ENCODE peak calls at places on chromosomes 11 and 22, in ten cellular contexts. W is AG04450; T is hippocampal formation; L is activated CD8-positive, alpha-beta memory T cell treated with anti-CD3 and anti-CD28 coated beads for 1 hour; K is NCI-H1105 treated with DMSO at 0.1 percent for 48 hours; D is HFF-Myc; C is iPS-NIHi11; M is EH; Q is fibroblast of lung; A is EL. Y is an unnamed sample.

GRCh38 chr22:19446603-19447387 is 716 bp downstream of the C22orf39 start:
- DNase-seq in W (no peak), T (no peak), L (no peak), K (no peak), D (no peak), C (peak), M (peak), Q (peak), A (peak), Y (no peak)

GRCh38 chr11:95228081-95228859 is 2.7 kb downstream of the SESN3 start:
- DNase-seq in W (no peak), T (no peak), L (no peak), K (no peak), D (no peak), C (no peak), M (no peak), Q (peak), A (no peak), Y (no peak)

GRCh38 chr11:66119348-66120133 is 49.5 kb downstream of the PACS1 start:
- DNase-seq in W (no peak), T (no peak), L (no peak), K (no peak), D (peak), C (no peak), M (peak), Q (peak), A (peak), Y (peak)

GRCh38 chr11:15471028-15471708 is 356.4 kb downstream of the INSC start:
- DNase-seq in W (no peak), T (no peak), L (no peak), K (peak), D (no peak), C (no peak), M (no peak), Q (no peak), A (no peak), Y (no peak)

GRCh38 chr22:30309981-30310672 is 16.6 kb downstream of the TBC1D10A start:
- DNase-seq in W (no peak), T (no peak), L (no peak), K (no peak), D (no peak), C (no peak), M (peak), Q (peak), A (no peak), Y (peak)

GRCh38 chr11:440065-441042 is 1.5 kb downstream of the ANO9 start:
- DNase-seq in W (no peak), T (no peak), L (no peak), K (no peak), D (no peak), C (peak), M (peak), Q (peak), A (no peak), Y (peak)

GRCh38 chr22:23784215-23784732 is 2.5 kb upstream of the SMARCB1 start:
- DNase-seq in W (no peak), T (no peak), L (no peak), K (no peak), D (no peak), C (no peak), M (peak), Q (no peak), A (peak), Y (peak)

GRCh38 chr11:92920295-92920694 is 49.2 kb upstream of the MTNR1B start:
- DNase-seq in W (no peak), T (no peak), L (no peak), K (no peak), D (no peak), C (no peak), M (no peak), Q (no peak), A (no peak), Y (no peak)

GRCh38 chr11:92978226-92979111 is 9.0 kb downstream of the MTNR1B start:
- DNase-seq in W (no peak), T (peak), L (no peak), K (peak), D (no peak), C (no peak), M (peak), Q (peak), A (peak), Y (peak)

GRCh38 chr11:20226936-20227335 is 66.7 kb upstream of the DBX1 start:
- DNase-seq in W (no peak), T (no peak), L (no peak), K (no peak), D (peak), C (no peak), M (no peak), Q (peak), A (no peak), Y (no peak)

GRCh38 chr11:65355776-65356393 is 1.3 kb downstream of the TIGD3 start:
- DNase-seq in W (no peak), T (peak), L (no peak), K (no peak), D (no peak), C (peak), M (peak), Q (peak), A (peak), Y (no peak)

GRCh38 chr22:35313311-35314121 is 13.8 kb downstream of the TOM1 start:
- DNase-seq in W (peak), T (no peak), L (no peak), K (peak), D (no peak), C (no peak), M (peak), Q (peak), A (peak), Y (peak)

GRCh38 chr11:87422566-87422965 is 384.8 kb downstream of the TMEM135 start:
- DNase-seq in W (no peak), T (no peak), L (no peak), K (no peak), D (no peak), C (no peak), M (peak), Q (no peak), A (peak), Y (peak)

GRCh38 chr11:88631497-88631896 is 294.0 kb upstream of the CTSC start:
- DNase-seq in W (no peak), T (no peak), L (no peak), K (no peak), D (no peak), C (peak), M (no peak), Q (no peak), A (peak), Y (peak)

GRCh38 chr11:20161923-20162322 is 1.6 kb upstream of the DBX1 start:
- DNase-seq in W (no peak), T (no peak), L (no peak), K (no peak), D (no peak), C (no peak), M (no peak), Q (no peak), A (no peak), Y (peak)

GRCh38 chr11:80841716-80842115 is 1400.9 kb upstream of the TENM4 start:
- DNase-seq in W (no peak), T (no peak), L (no peak), K (no peak), D (no peak), C (no peak), M (no peak), Q (peak), A (no peak), Y (no peak)

GRCh38 chr22:33513388-33514336 is 406.6 kb downstream of the LARGE1 start:
- DNase-seq in W (no peak), T (no peak), L (no peak), K (no peak), D (no peak), C (no peak), M (peak), Q (peak), A (no peak), Y (no peak)

GRCh38 chr11:92811341-92811740 is 158.1 kb upstream of the MTNR1B start:
- DNase-seq in W (no peak), T (no peak), L (no peak), K (no peak), D (no peak), C (no peak), M (no peak), Q (no peak), A (no peak), Y (no peak)

GRCh38 chr11:44775366-44776356 is 48.9 kb downstream of the TSPAN18 start:
- DNase-seq in W (no peak), T (no peak), L (no peak), K (peak), D (no peak), C (peak), M (peak), Q (peak), A (peak), Y (peak)

GRCh38 chr11:72683782-72684200 is 9.6 kb upstream of the PDE2A start:
- DNase-seq in W (no peak), T (peak), L (no peak), K (peak), D (no peak), C (peak), M (peak), Q (peak), A (peak), Y (peak)

GRCh38 chr11:123536690-123537437 is 106.8 kb downstream of the GRAMD1B start:
- DNase-seq in W (no peak), T (no peak), L (no peak), K (no peak), D (no peak), C (peak), M (peak), Q (no peak), A (peak), Y (no peak)

GRCh38 chr11:72726266-72727220 is 25.7 kb downstream of the ARAP1 start:
- DNase-seq in W (no peak), T (no peak), L (no peak), K (no peak), D (no peak), C (no peak), M (no peak), Q (no peak), A (no peak), Y (no peak)

GRCh38 chr11:72373163-72373562 is 61.2 kb downstream of the CLPB start:
- DNase-seq in W (no peak), T (no peak), L (no peak), K (peak), D (no peak), C (no peak), M (no peak), Q (peak), A (no peak), Y (no peak)

GRCh38 chr11:11708256-11708655 is 86.5 kb upstream of the GALNT18 start:
- DNase-seq in W (no peak), T (no peak), L (no peak), K (no peak), D (no peak), C (no peak), M (peak), Q (no peak), A (no peak), Y (no peak)

GRCh38 chr22:39543095-39543494 is 10.5 kb upstream of the RPS19BP1 start:
- DNase-seq in W (no peak), T (no peak), L (no peak), K (no peak), D (no peak), C (peak), M (peak), Q (no peak), A (peak), Y (peak)

GRCh38 chr11:7019500-7020182 is 505 bp downstream of the ZNF214 start:
- DNase-seq in W (no peak), T (peak), L (no peak), K (no peak), D (no peak), C (peak), M (no peak), Q (no peak), A (peak), Y (no peak)

GRCh38 chr11:119990306-119991021 is 147.4 kb downstream of the TRIM29 start:
- DNase-seq in W (no peak), T (peak), L (no peak), K (no peak), D (peak), C (no peak), M (peak), Q (peak), A (peak), Y (no peak)

GRCh38 chr22:48118654-48119053 is 1356.2 kb downstream of the TBC1D22A start:
- DNase-seq in W (no peak), T (no peak), L (no peak), K (no peak), D (no peak), C (no peak), M (no peak), Q (no peak), A (no peak), Y (no peak)

GRCh38 chr11:119373917-119374631 is 7.4 kb downstream of the USP2 start:
- DNase-seq in W (peak), T (peak), L (no peak), K (peak), D (no peak), C (peak), M (peak), Q (peak), A (peak), Y (peak)

Y was measured in Daoy.